ENCODE peak calls at places on chromosomes 13 and 19, in eight cellular contexts. M is pancreas; D is left cardiac atrium; N is breast epithelium; P is ACHN; I is stimulated activated CD4-positive, alpha-beta T cell treated with anti-CD3 and anti-CD28 coated beads, Interleukin-4, amount 100 ng/mL, for 1 hour; V is AG08395; Y is naive thymus-derived CD8-positive, alpha-beta T cell. A is an unnamed sample.

GRCh38 chr19:21569497-21569870 is 64.1 kb downstream of the ZNF429 start:
- DNase-seq in M (no peak), D (no peak), N (no peak), P (no peak), I (peak), V (no peak), Y (peak), A (peak)

GRCh38 chr13:79482271-79482970 is 1.5 kb downstream of the NDFIP2 start:
- DNase-seq in M (no peak), D (no peak), N (no peak), P (peak), I (no peak), V (no peak), Y (no peak), A (no peak)

GRCh38 chr19:12896460-12896859 is 5.5 kb downstream of the GCDH start:
- DNase-seq in M (no peak), D (no peak), N (no peak), P (no peak), I (no peak), V (no peak), Y (no peak), A (no peak)

GRCh38 chr13:113357529-113357928 is 6.4 kb downstream of the GRTP1 start:
- DNase-seq in M (peak), D (no peak), N (no peak), P (peak), I (no peak), V (peak), Y (no peak), A (no peak)

GRCh38 chr19:18851673-18852325 is 20.0 kb downstream of the UPF1 start:
- DNase-seq in M (no peak), D (no peak), N (no peak), P (no peak), I (no peak), V (no peak), Y (no peak), A (no peak)

GRCh38 chr19:18282788-18283141 is 1.3 kb upstream of the JUND start:
- DNase-seq in M (no peak), D (no peak), N (no peak), P (no peak), I (no peak), V (no peak), Y (no peak), A (no peak)

GRCh38 chr19:45876411-45877197 is 9.3 kb downstream of the IRF2BP1 start:
- DNase-seq in M (peak), D (peak), N (peak), P (no peak), I (peak), V (peak), Y (no peak), A (no peak)

GRCh38 chr19:58196911-58197616 is 14.2 kb downstream of the ZNF274 start:
- DNase-seq in M (no peak), D (no peak), N (no peak), P (peak), I (no peak), V (no peak), Y (no peak), A (no peak)

GRCh38 chr19:4425531-4425930 is 23.1 kb downstream of the CHAF1A start:
- DNase-seq in M (no peak), D (no peak), N (no peak), P (no peak), I (no peak), V (peak), Y (no peak), A (no peak)

GRCh38 chr19:3176715-3177501 is 1.7 kb upstream of the S1PR4 start:
- DNase-seq in M (no peak), D (no peak), N (no peak), P (peak), I (peak), V (peak), Y (no peak), A (peak)

GRCh38 chr19:17255150-17255621 is 9.4 kb downstream of the USHBP1 start:
- DNase-seq in M (no peak), D (no peak), N (no peak), P (no peak), I (no peak), V (no peak), Y (no peak), A (no peak)

GRCh38 chr19:5128932-5129389 is 160.0 kb downstream of the KDM4B start:
- DNase-seq in M (peak), D (peak), N (no peak), P (no peak), I (no peak), V (no peak), Y (no peak), A (no peak)

GRCh38 chr13:100244431-100244830 is 155.5 kb downstream of the PCCA start:
- DNase-seq in M (no peak), D (no peak), N (no peak), P (no peak), I (no peak), V (peak), Y (no peak), A (no peak)

GRCh38 chr13:51689597-51689996 is 105.3 kb downstream of the WDFY2 start:
- DNase-seq in M (no peak), D (no peak), N (no peak), P (no peak), I (no peak), V (no peak), Y (no peak), A (no peak)

GRCh38 chr13:82817133-82817532 is 1065.1 kb downstream of the SLITRK1 start:
- DNase-seq in M (no peak), D (no peak), N (no peak), P (no peak), I (no peak), V (no peak), Y (no peak), A (no peak)

GRCh38 chr19:4369109-4369887 is 25.9 kb downstream of the MPND start:
- DNase-seq in M (no peak), D (peak), N (peak), P (peak), I (peak), V (peak), Y (peak), A (peak)

GRCh38 chr13:112943309-112944125 is 25.5 kb upstream of the MCF2L start:
- DNase-seq in M (peak), D (peak), N (no peak), P (peak), I (peak), V (peak), Y (peak), A (no peak)

GRCh38 chr13:29771247-29771646 is 79.2 kb downstream of the UBL3 start:
- DNase-seq in M (no peak), D (no peak), N (no peak), P (peak), I (no peak), V (no peak), Y (no peak), A (no peak)

GRCh38 chr13:21232599-21232998 is 56.1 kb downstream of the MRPL57 start:
- DNase-seq in M (no peak), D (no peak), N (no peak), P (no peak), I (no peak), V (peak), Y (no peak), A (no peak)

GRCh38 chr19:17170538-17171297 is 44.4 kb upstream of the USE1 start:
- DNase-seq in M (no peak), D (no peak), N (no peak), P (no peak), I (no peak), V (no peak), Y (no peak), A (no peak)

GRCh38 chr13:76730220-76730619 is 156.0 kb downstream of the KCTD12 start:
- DNase-seq in M (no peak), D (no peak), N (no peak), P (no peak), I (no peak), V (no peak), Y (no peak), A (no peak)

GRCh38 chr19:18349524-18350128 is 9.2 kb downstream of the PGPEP1 start:
- DNase-seq in M (peak), D (peak), N (peak), P (peak), I (peak), V (peak), Y (no peak), A (no peak)

GRCh38 chr13:25783480-25784081 is 268.2 kb downstream of the SHISA2 start:
- DNase-seq in M (no peak), D (no peak), N (no peak), P (no peak), I (no peak), V (no peak), Y (no peak), A (no peak)

GRCh38 chr19:55256562-55257460 is 2.0 kb downstream of the PPP6R1 start:
- DNase-seq in M (no peak), D (no peak), N (no peak), P (no peak), I (no peak), V (no peak), Y (no peak), A (no peak)

GRCh38 chr19:34490141-34490766 is 8.7 kb downstream of the WTIP start:
- DNase-seq in M (no peak), D (no peak), N (peak), P (no peak), I (no peak), V (no peak), Y (no peak), A (no peak)

GRCh38 chr13:41746259-41746658 is 214.7 kb downstream of the VWA8 start:
- DNase-seq in M (no peak), D (no peak), N (no peak), P (peak), I (no peak), V (peak), Y (no peak), A (no peak)

GRCh38 chr19:16143399-16144215 is at the start of gene HSH2D:
- DNase-seq in M (peak), D (peak), N (peak), P (no peak), I (peak), V (no peak), Y (peak), A (peak)

GRCh38 chr13:52452470-52452869 is 2.0 kb upstream of the VPS36 start:
- DNase-seq in M (no peak), D (no peak), N (no peak), P (no peak), I (no peak), V (no peak), Y (no peak), A (no peak)

GRCh38 chr13:99085139-99085845 is 107.4 kb upstream of the DOCK9 start:
- DNase-seq in M (no peak), D (no peak), N (no peak), P (no peak), I (no peak), V (peak), Y (peak), A (no peak)

A was measured in CD4-positive, CD25-positive, alpha-beta regulatory T cell.